ENCODE peak calls at places on chromosome 20, in five cellular contexts. K is T-helper 2 cell, N is NCI-H2081, O is BJ, L is hepatic stellate cell. P is an unnamed sample.

GRCh38 chr20:17680128-17680835 is 1.8 kb downstream of the RRBP1 start:
- DNase-seq in K (peak), N (no peak), O (no peak), L (peak), P (peak)

GRCh38 chr20:2865630-2866029 is 7.7 kb upstream of the PTPRA start:
- DNase-seq in K (peak), N (no peak), O (no peak), L (no peak), P (peak)

GRCh38 chr20:31689141-31689540 is 33.5 kb downstream of the BCL2L1 start:
- DNase-seq in K (no peak), N (no peak), O (no peak), L (no peak), P (no peak)

GRCh38 chr20:62818592-62819493 is 2.0 kb downstream of the COL9A3 start:
- DNase-seq in K (no peak), N (peak), O (no peak), L (peak), P (no peak)

GRCh38 chr20:61886721-61887658 is 178.7 kb downstream of the TAF4 start:
- DNase-seq in K (no peak), N (peak), O (no peak), L (peak), P (no peak)

GRCh38 chr20:23613676-23614075 is 8.0 kb upstream of the CST9 start:
- DNase-seq in K (no peak), N (no peak), O (no peak), L (no peak), P (no peak)

GRCh38 chr20:3696200-3696599 is 14.4 kb upstream of the ADAM33 start:
- DNase-seq in K (no peak), N (no peak), O (no peak), L (no peak), P (no peak)

GRCh38 chr20:23018432-23018831 is 16.7 kb upstream of the SSTR4 start:
- DNase-seq in K (no peak), N (no peak), O (no peak), L (no peak), P (no peak)

GRCh38 chr20:31934968-31935764 is 16.7 kb downstream of the PDRG1 start:
- DNase-seq in K (no peak), N (no peak), O (no peak), L (no peak), P (no peak)

GRCh38 chr20:33005132-33005566 is 916 bp upstream of the SUN5 start:
- DNase-seq in K (peak), N (no peak), O (no peak), L (no peak), P (no peak)

GRCh38 chr20:35199696-35200095 is 26.8 kb upstream of the MMP24 start:
- DNase-seq in K (no peak), N (no peak), O (no peak), L (no peak), P (no peak)

GRCh38 chr20:54199721-54200176 is 8.1 kb upstream of the PFDN4 start:
- DNase-seq in K (peak), N (peak), O (no peak), L (peak), P (peak)

GRCh38 chr20:31565699-31566331 is 39.3 kb upstream of the ID1 start:
- DNase-seq in K (no peak), N (peak), O (no peak), L (no peak), P (no peak)

GRCh38 chr20:59948828-59949720 is 8.9 kb downstream of the FAM217B start:
- DNase-seq in K (peak), N (peak), O (no peak), L (no peak), P (peak)

GRCh38 chr20:36299459-36299858 is 6.7 kb upstream of the DLGAP4 start:
- DNase-seq in K (no peak), N (no peak), O (no peak), L (no peak), P (no peak)

GRCh38 chr20:5529331-5530142 is 212.8 kb upstream of the PROKR2 start:
- DNase-seq in K (peak), N (peak), O (peak), L (peak), P (peak)

GRCh38 chr20:23823621-23824324 is 2.8 kb downstream of the CST2 start:
- DNase-seq in K (no peak), N (no peak), O (no peak), L (no peak), P (no peak)

GRCh38 chr20:47574616-47575401 is 73.1 kb downstream of the NCOA3 start:
- DNase-seq in K (no peak), N (peak), O (no peak), L (no peak), P (no peak)

GRCh38 chr20:2845607-2846006 is 5.1 kb downstream of the VPS16 start:
- DNase-seq in K (no peak), N (no peak), O (no peak), L (no peak), P (no peak)

GRCh38 chr20:57939499-57939898 is 229.7 kb upstream of the PMEPA1 start:
- DNase-seq in K (no peak), N (no peak), O (no peak), L (no peak), P (no peak)

GRCh38 chr20:10864076-10864672 is 190.4 kb upstream of the JAG1 start:
- DNase-seq in K (no peak), N (no peak), O (no peak), L (no peak), P (no peak)

GRCh38 chr20:56872620-56873458 is 243.7 kb downstream of the TFAP2C start:
- DNase-seq in K (no peak), N (no peak), O (no peak), L (no peak), P (no peak)

GRCh38 chr20:34525709-34526416 is 9.6 kb downstream of the DYNLRB1 start:
- DNase-seq in K (no peak), N (no peak), O (peak), L (peak), P (no peak)

GRCh38 chr20:34704177-34705007 is at the start of gene TP53INP2:
- DNase-seq in K (peak), N (peak), O (no peak), L (peak), P (peak)

GRCh38 chr20:2420510-2420909 is 39.8 kb downstream of the TGM6 start:
- DNase-seq in K (no peak), N (no peak), O (no peak), L (no peak), P (no peak)

GRCh38 chr20:1818895-1819294 is 76.3 kb upstream of the SIRPA start:
- DNase-seq in K (no peak), N (no peak), O (no peak), L (no peak), P (no peak)

GRCh38 chr20:60365063-60365640 is 406.9 kb downstream of the CDH26 start:
- DNase-seq in K (no peak), N (no peak), O (no peak), L (no peak), P (no peak)

GRCh38 chr20:62025832-62026563 is 39.7 kb downstream of the TAF4 start:
- DNase-seq in K (no peak), N (no peak), O (peak), L (peak), P (peak)

GRCh38 chr20:50129662-50130345 is 16.9 kb upstream of the UBE2V1 start:
- DNase-seq in K (no peak), N (no peak), O (no peak), L (peak), P (no peak)

GRCh38 chr20:12053348-12053747 is 135.7 kb downstream of the BTBD3 start:
- DNase-seq in K (no peak), N (no peak), O (no peak), L (peak), P (no peak)